ENCODE peak calls at places on chromosomes 13 and 19, in four cellular contexts. K is pancreas, J is Peyer's patch, L is upper lobe of right lung. I is an unnamed sample.

GRCh38 chr13:21971662-21972635 is 301.1 kb downstream of the FGF9 start:
- DNase-seq in J (no peak), K (no peak), L (no peak), I (no peak)

GRCh38 chr13:28494537-28494860 is 429 bp downstream of the FLT1 start:
- DNase-seq in K (peak), J (no peak), L (peak), I (no peak)

GRCh38 chr19:11673608-11674041 is 65.1 kb downstream of the ZNF823 start:
- DNase-seq in J (peak), K (peak), L (peak), I (no peak)

GRCh38 chr19:5953680-5954213 is 24.2 kb downstream of the RANBP3 start:
- DNase-seq in J (no peak), L (no peak), K (no peak), I (no peak)

GRCh38 chr19:47497073-47497766 is 13.2 kb upstream of the KPTN start:
- DNase-seq in K (no peak), L (no peak), J (no peak), I (no peak)

GRCh38 chr19:10424011-10424637 is 3.8 kb downstream of the PDE4A start:
- DNase-seq in L (peak), J (peak), K (peak), I (peak)

GRCh38 chr13:40794414-40795368 is 5.3 kb downstream of the SLC25A15 start:
- DNase-seq in J (peak), K (no peak), L (no peak), I (no peak)

GRCh38 chr19:3976495-3977241 is 5.8 kb upstream of the DAPK3 start:
- DNase-seq in L (no peak), J (no peak), K (no peak), I (no peak)

GRCh38 chr19:485122-485521 is 11.2 kb upstream of the MADCAM1 start:
- DNase-seq in J (no peak), L (peak), K (no peak), I (no peak)

GRCh38 chr13:63910406-63910957 is 2494.8 kb upstream of the PCDH20 start:
- DNase-seq in K (no peak), J (no peak), L (no peak), I (no peak)

GRCh38 chr19:38736413-38737280 is 7.6 kb downstream of the CAPN12 start:
- DNase-seq in K (peak), L (peak), J (peak), I (peak)

GRCh38 chr13:106561551-106562170 is 6.3 kb downstream of the ARGLU1 start:
- DNase-seq in K (no peak), J (no peak), L (no peak), I (peak)

GRCh38 chr13:52156724-52157251 is 2.6 kb downstream of the NEK3 start:
- DNase-seq in K (no peak), L (no peak), J (no peak), I (no peak)

GRCh38 chr13:30148171-30148754 is 159.1 kb downstream of the KATNAL1 start:
- DNase-seq in J (peak), L (no peak), K (no peak), I (peak)

GRCh38 chr19:42176990-42177685 is 40.3 kb downstream of the DEDD2 start:
- DNase-seq in K (peak), J (peak), L (peak), I (peak)

GRCh38 chr19:11164879-11165406 is 9.4 kb upstream of the SPC24 start:
- DNase-seq in K (no peak), J (peak), L (no peak), I (no peak)

GRCh38 chr19:6452899-6453298 is 6.7 kb downstream of the SLC25A23 start:
- DNase-seq in K (no peak), L (no peak), J (no peak), I (no peak)

GRCh38 chr19:2719910-2720776 is 1.0 kb downstream of the DIRAS1 start:
- DNase-seq in K (peak), J (no peak), L (no peak), I (no peak)

GRCh38 chr13:45082964-45083363 is 37.3 kb upstream of the GTF2F2 start:
- DNase-seq in J (no peak), L (no peak), K (no peak), I (no peak)

GRCh38 chr19:2428756-2429711 is 1.6 kb upstream of the TIMM13 start:
- DNase-seq in K (no peak), L (no peak), J (no peak), I (no peak)

GRCh38 chr19:34644991-34645461 is 31.9 kb downstream of the SCGB2B2 start:
- DNase-seq in J (no peak), L (no peak), K (no peak), I (no peak)

GRCh38 chr19:30873691-30874090 is 475.5 kb downstream of the TSHZ3 start:
- DNase-seq in K (no peak), J (no peak), L (peak), I (no peak)

GRCh38 chr13:113861433-113862030 is 2.3 kb downstream of the GAS6 start:
- DNase-seq in L (no peak), J (no peak), K (peak), I (no peak)

GRCh38 chr13:75452564-75452963 is 29.4 kb downstream of the TBC1D4 start:
- DNase-seq in J (no peak), K (no peak), L (no peak), I (no peak)

GRCh38 chr13:42401376-42401775 is 129.4 kb downstream of the AKAP11 start:
- DNase-seq in J (no peak), K (no peak), L (no peak), I (no peak)

GRCh38 chr13:26423634-26424033 is 133.8 kb upstream of the WASF3 start:
- DNase-seq in J (no peak), L (no peak), K (no peak), I (no peak)

GRCh38 chr13:114282143-114282685 is 813 bp downstream of the UPF3A start:
- DNase-seq in J (peak), L (peak), K (peak), I (no peak)

GRCh38 chr13:28220166-28220565 is 81.8 kb downstream of the PAN3 start:
- DNase-seq in J (no peak), L (no peak), K (no peak), I (no peak)

GRCh38 chr13:110714798-110715394 is 1.4 kb downstream of the ING1 start:
- DNase-seq in K (peak), J (peak), L (peak), I (peak)

GRCh38 chr19:40754611-40755247 is 3.7 kb downstream of the SNRPA start:
- DNase-seq in J (peak), L (no peak), K (no peak), I (no peak)

GRCh38 chr13:23554000-23554399 is 16.2 kb upstream of the TNFRSF19 start:
- DNase-seq in L (no peak), K (no peak), J (no peak), I (no peak)

GRCh38 chr13:73428137-73428536 is 369.3 kb downstream of the KLF5 start:
- DNase-seq in K (no peak), J (no peak), L (no peak), I (no peak)

GRCh38 chr13:26656919-26657318 is 99.4 kb downstream of the WASF3 start:
- DNase-seq in K (no peak), L (no peak), J (no peak), I (no peak)

GRCh38 chr19:39199025-39199424 is 2.3 kb downstream of the NCCRP1 start:
- DNase-seq in K (peak), J (no peak), L (peak), I (no peak)

GRCh38 chr19:53942001-53942786 is 20.5 kb upstream of the CACNG8 start:
- DNase-seq in L (peak), K (no peak), J (no peak), I (no peak)

GRCh38 chr13:23550164-23550563 is 20.0 kb upstream of the TNFRSF19 start:
- DNase-seq in L (no peak), J (no peak), K (no peak), I (no peak)

GRCh38 chr19:4541114-4541805 is 1.4 kb upstream of the LRG1 start:
- DNase-seq in K (no peak), J (no peak), L (no peak), I (no peak)

GRCh38 chr13:110444226-110444653 is 117.3 kb downstream of the RAB20 start:
- DNase-seq in L (no peak), J (no peak), K (no peak), I (no peak)

GRCh38 chr19:16068696-16069259 is 7.5 kb upstream of the TPM4 start:
- DNase-seq in J (peak), L (no peak), K (no peak), I (no peak)

GRCh38 chr19:16070366-16070990 is 5.8 kb upstream of the TPM4 start:
- DNase-seq in K (no peak), L (peak), J (peak), I (peak)

GRCh38 chr19:16069813-16070365 is 6.4 kb upstream of the TPM4 start:
- DNase-seq in L (peak), K (no peak), J (no peak), I (no peak)

GRCh38 chr19:16073481-16073880 is 2.8 kb upstream of the TPM4 start:
- DNase-seq in L (peak), J (no peak), K (peak), I (no peak)

DNA sequence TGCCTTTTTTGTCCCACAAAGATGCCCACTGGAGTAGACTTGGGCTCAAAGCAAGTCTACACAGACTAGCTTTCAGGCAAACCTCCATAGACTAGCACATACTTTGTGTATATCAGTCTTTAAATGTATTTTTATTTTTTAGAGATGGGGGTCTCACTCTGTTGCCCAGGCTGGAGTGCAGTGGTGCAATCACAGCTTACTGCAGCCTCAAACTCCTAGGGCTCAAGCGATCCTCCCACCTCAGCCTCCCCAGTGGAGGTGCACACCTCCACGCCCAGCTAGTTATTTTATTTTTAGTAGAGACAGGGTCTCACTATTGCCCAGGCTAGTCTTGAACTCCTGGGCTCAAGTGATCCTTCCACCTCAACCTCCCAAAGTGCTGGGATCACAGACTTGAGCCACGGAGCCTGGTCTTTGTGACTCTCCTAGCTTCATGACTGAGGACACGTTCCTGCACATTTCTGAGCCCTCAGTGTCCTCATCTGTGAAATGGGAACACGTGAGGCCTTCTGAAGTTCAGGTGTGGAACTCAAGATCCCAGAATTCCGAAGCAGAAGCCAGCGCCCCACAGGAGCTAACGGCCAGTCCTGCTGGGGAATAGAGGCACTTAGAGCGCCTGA is 5.1 kb upstream of the TPM4 start:
- DNase-seq in K (no peak), L (peak), J (no peak), I (no peak)
- H3K27ac ChIP-seq in K (peak), L (peak), J (peak), I (peak)

GRCh38 chr13:48567521-48568331 is 34.8 kb upstream of the RCBTB2 start:
- DNase-seq in K (no peak), L (no peak), J (no peak), I (no peak)
- H3K27ac ChIP-seq in K (peak), L (peak), J (peak), I (no peak)

GRCh38 chr13:76826527-76826926 is 59.7 kb downstream of the KCTD12 start:
- DNase-seq in J (no peak), L (no peak), K (no peak), I (no peak)

GRCh38 chr13:76830805-76831204 is 55.4 kb downstream of the KCTD12 start:
- DNase-seq in K (no peak), L (no peak), J (no peak), I (no peak)

GRCh38 chr13:76828316-76828741 is 57.9 kb downstream of the KCTD12 start:
- DNase-seq in K (no peak), L (no peak), J (no peak), I (no peak)

GRCh38 chr13:76832258-76832988 is 53.8 kb downstream of the KCTD12 start:
- DNase-seq in J (no peak), L (no peak), K (no peak), I (no peak)

DNA sequence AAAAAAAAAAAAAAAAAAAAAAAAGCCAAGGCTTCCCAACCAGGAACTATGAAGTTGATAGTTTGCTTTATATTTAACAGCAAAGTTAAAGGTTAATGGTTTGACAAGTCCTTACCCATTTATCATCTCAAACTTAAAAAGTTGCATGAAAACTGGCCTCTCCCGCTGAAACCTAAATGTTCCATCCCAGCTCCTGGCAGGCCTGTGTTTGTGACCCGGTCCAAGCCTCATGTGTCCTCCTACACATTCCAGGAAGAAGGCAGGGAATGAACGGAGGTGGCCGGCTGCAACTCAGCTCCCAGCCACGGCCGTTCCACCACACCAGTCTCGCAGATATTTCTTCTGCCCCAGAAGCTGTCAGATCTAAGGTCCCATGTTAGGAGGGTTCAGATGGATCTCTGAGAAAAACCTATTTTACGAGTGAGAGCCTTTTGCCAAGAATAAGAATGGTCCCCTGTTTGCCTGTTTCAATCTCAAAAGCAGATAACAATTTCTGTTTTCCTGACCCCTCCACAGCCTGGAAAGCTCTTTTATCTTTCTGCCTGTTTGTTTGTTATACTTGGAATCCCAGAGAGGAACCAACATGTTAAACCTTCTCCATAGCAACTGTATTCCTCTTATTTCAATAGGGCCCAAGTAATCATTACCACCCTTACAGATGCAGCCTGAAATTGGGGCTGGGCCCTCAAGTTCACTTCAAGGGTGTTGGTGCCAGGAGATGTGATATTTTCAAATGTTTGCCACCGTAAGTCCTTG is 56.5 kb downstream of the KCTD12 start:
- DNase-seq in K (no peak), J (no peak), L (no peak), I (no peak)
- H3K27ac ChIP-seq in K (peak), J (no peak), L (no peak), I (no peak)

GRCh38 chr19:18191640-18192062 is 1.4 kb upstream of the MPV17L2 start:
- DNase-seq in J (no peak), L (no peak), K (no peak), I (no peak)
- H3K27ac ChIP-seq in J (peak), L (peak), K (peak), I (peak)

GRCh38 chr13:25132021-25132420 is 36.1 kb downstream of the PABPC3 start:
- DNase-seq in K (no peak), L (no peak), J (no peak), I (no peak)

GRCh38 chr13:25132984-25133383 is 37.0 kb downstream of the PABPC3 start:
- DNase-seq in J (no peak), K (no peak), L (no peak), I (no peak)

GRCh38 chr13:25135896-25136295 is 36.2 kb downstream of the AMER2 start:
- DNase-seq in J (no peak), L (no peak), K (no peak), I (no peak)

GRCh38 chr13:25130944-25131343 is 35.0 kb downstream of the PABPC3 start:
- DNase-seq in L (no peak), K (no peak), J (no peak), I (no peak)
- H3K27ac ChIP-seq in L (no peak), K (no peak), J (no peak), I (no peak)